ENCODE peak calls at places on chromosomes 7 and 10, in four cellular contexts. F is T-helper 1 cell, V is AG04450, X is cardiac septum. Y is an unnamed sample.
A peak's percentile ranks its signal among the peaks of the same experiment; 100 is the strongest.

GRCh38 chr7:145692237-145692950 is 424.2 kb upstream of the CNTNAP2 start:
- DNase-seq in F (no peak), V (no peak), X (no peak), Y (no peak)

GRCh38 chr10:128907155-128907554 is 559.9 kb upstream of the MGMT start:
- DNase-seq in F (no peak), V (no peak), X (no peak), Y (no peak)

GRCh38 chr10:114541081-114541833 is 116.8 kb downstream of the ABLIM1 start:
- DNase-seq in F (peak; percentile 28), V (peak; percentile 80), X (no peak), Y (peak; percentile 83)

GRCh38 chr7:136958016-136958415 is 89.6 kb downstream of the CHRM2 start:
- DNase-seq in F (no peak), V (no peak), X (no peak), Y (no peak)

GRCh38 chr7:44530990-44531389 is 10.1 kb downstream of the NPC1L1 start:
- DNase-seq in F (no peak), V (no peak), X (no peak), Y (no peak)

GRCh38 chr7:36777855-36778254 is 53.6 kb upstream of the AOAH start:
- DNase-seq in F (no peak), V (no peak), X (no peak), Y (no peak)

GRCh38 chr10:89916481-89916880 is 215.1 kb downstream of the KIF20B start:
- DNase-seq in F (no peak), V (no peak), X (no peak), Y (no peak)

GRCh38 chr10:22156750-22157149 is 61.1 kb downstream of the EBLN1 start:
- DNase-seq in F (no peak), V (no peak), X (no peak), Y (no peak)

GRCh38 chr7:108096996-108097395 is 33.2 kb downstream of the LAMB4 start:
- DNase-seq in F (no peak), V (no peak), X (no peak), Y (no peak)

GRCh38 chr7:128453836-128454804 is 1.6 kb upstream of the HILPDA start:
- DNase-seq in F (no peak), V (peak; percentile 53), X (peak; percentile 94), Y (peak; percentile 55)

GRCh38 chr7:151599401-151600227 is 79.9 kb upstream of the RHEB start:
- DNase-seq in F (no peak), V (peak; percentile 85), X (no peak), Y (no peak)

GRCh38 chr7:3747452-3747851 is 446.4 kb downstream of the SDK1 start:
- DNase-seq in F (no peak), V (no peak), X (no peak), Y (no peak)

GRCh38 chr10:52864459-52865106 is 92.0 kb upstream of the MBL2 start:
- DNase-seq in F (no peak), V (peak; percentile 97), X (no peak), Y (no peak)

GRCh38 chr7:28008171-28008570 is 172.4 kb downstream of the JAZF1 start:
- DNase-seq in F (no peak), V (no peak), X (no peak), Y (no peak)

GRCh38 chr10:44811072-44811471 is 100.1 kb upstream of the TMEM72 start:
- DNase-seq in F (no peak), V (no peak), X (no peak), Y (no peak)

GRCh38 chr7:128838109-128838779 is 8.0 kb downstream of the FLNC start:
- DNase-seq in F (no peak), V (no peak), X (peak; percentile 76), Y (peak; percentile 28)

GRCh38 chr10:48343871-48344598 is 37.6 kb downstream of the MAPK8 start:
- DNase-seq in F (no peak), V (no peak), X (no peak), Y (no peak)

GRCh38 chr7:43108255-43109011 is 4.0 kb upstream of the HECW1 start:
- DNase-seq in F (no peak), V (no peak), X (no peak), Y (no peak)